ENCODE peak calls at places on chromosomes 1 and 21, in six cellular contexts. P, F, U, S, Y and J are unnamed samples.

GRCh38 chr1:206835186-206835585 is 30.2 kb upstream of the IL20 start:
- DNase-seq in P (no peak), F (no peak), U (no peak), S (no peak), Y (no peak), J (no peak)

GRCh38 chr1:186620951-186621350 is 59.3 kb downstream of the PTGS2 start:
- DNase-seq in P (peak), F (no peak), U (no peak), S (no peak), Y (no peak), J (no peak)

GRCh38 chr1:113282011-113282896 is 108.1 kb upstream of the MAGI3 start:
- DNase-seq in P (no peak), F (no peak), U (no peak), S (no peak), Y (no peak), J (no peak)

GRCh38 chr1:198443374-198444233 is 96.9 kb downstream of the ATP6V1G3 start:
- DNase-seq in P (peak), F (no peak), U (no peak), S (no peak), Y (no peak), J (no peak)

GRCh38 chr21:42277593-42277992 is 37.6 kb downstream of the TFF3 start:
- DNase-seq in P (no peak), F (no peak), U (no peak), S (no peak), Y (no peak), J (no peak)

GRCh38 chr1:27624467-27625233 is 10.3 kb downstream of the FGR start:
- DNase-seq in P (no peak), F (no peak), U (no peak), S (no peak), Y (no peak), J (no peak)

GRCh38 chr1:15100369-15101111 is 53.0 kb upstream of the TMEM51 start:
- DNase-seq in P (peak), F (peak), U (no peak), S (no peak), Y (peak), J (no peak)

GRCh38 chr1:179121159-179121938 is 39.5 kb downstream of the TOR3A start:
- DNase-seq in P (peak), F (peak), U (no peak), S (no peak), Y (peak), J (no peak)

GRCh38 chr1:235873045-235873444 is 6.3 kb upstream of the LYST start:
- DNase-seq in P (no peak), F (no peak), U (no peak), S (no peak), Y (no peak), J (no peak)

GRCh38 chr1:198564716-198565115 is 24.2 kb upstream of the ATP6V1G3 start:
- DNase-seq in P (no peak), F (no peak), U (no peak), S (no peak), Y (no peak), J (no peak)

GRCh38 chr1:9413143-9413876 is 120.6 kb downstream of the SPSB1 start:
- DNase-seq in P (peak), F (peak), U (no peak), S (peak), Y (no peak), J (no peak)

GRCh38 chr1:164560504-164560903 is 1.5 kb downstream of the PBX1 start:
- DNase-seq in P (no peak), F (no peak), U (no peak), S (no peak), Y (no peak), J (no peak)

GRCh38 chr1:181396171-181396670 is 87.1 kb upstream of the CACNA1E start:
- DNase-seq in P (no peak), F (no peak), U (no peak), S (no peak), Y (no peak), J (no peak)

GRCh38 chr21:26041441-26042180 is 129.0 kb downstream of the APP start:
- DNase-seq in P (peak), F (no peak), U (no peak), S (no peak), Y (no peak), J (no peak)

GRCh38 chr1:153358691-153358975 is 979 bp downstream of the S100A9 start:
- DNase-seq in P (no peak), F (no peak), U (peak), S (peak), Y (no peak), J (peak)

GRCh38 chr1:89672489-89673183 is 39.7 kb downstream of the LRRC8C start:
- DNase-seq in P (no peak), F (no peak), U (no peak), S (no peak), Y (no peak), J (no peak)

GRCh38 chr21:42542596-42542995 is 28.9 kb downstream of the SLC37A1 start:
- DNase-seq in P (no peak), F (no peak), U (no peak), S (no peak), Y (peak), J (no peak)

GRCh38 chr21:34642211-34643075 is 26.4 kb upstream of the CLIC6 start:
- DNase-seq in P (no peak), F (no peak), U (no peak), S (peak), Y (no peak), J (no peak)

GRCh38 chr1:24345334-24345733 is 26.2 kb downstream of the GRHL3 start:
- DNase-seq in P (no peak), F (no peak), U (no peak), S (no peak), Y (no peak), J (no peak)

GRCh38 chr1:76128096-76128495 is 53.5 kb downstream of the ST6GALNAC3 start:
- DNase-seq in P (no peak), F (no peak), U (no peak), S (no peak), Y (no peak), J (no peak)

GRCh38 chr1:209455666-209456065 is 127.8 kb upstream of the CAMK1G start:
- DNase-seq in P (no peak), F (no peak), U (no peak), S (no peak), Y (no peak), J (no peak)

GRCh38 chr1:15017105-15017504 is 136.4 kb upstream of the TMEM51 start:
- DNase-seq in P (no peak), F (no peak), U (no peak), S (no peak), Y (no peak), J (no peak)

GRCh38 chr1:228017356-228018124 is 10.7 kb downstream of the WNT3A start:
- DNase-seq in P (no peak), F (no peak), U (no peak), S (no peak), Y (no peak), J (no peak)

GRCh38 chr1:209302777-209303642 is 280.5 kb upstream of the CAMK1G start:
- DNase-seq in P (no peak), F (no peak), U (no peak), S (no peak), Y (no peak), J (no peak)

GRCh38 chr21:33378081-33378480 is 25.1 kb upstream of the IFNGR2 start:
- DNase-seq in P (no peak), F (no peak), U (no peak), S (no peak), Y (no peak), J (no peak)

GRCh38 chr1:150235436-150235851 is 468 bp downstream of the ANP32E start:
- DNase-seq in P (no peak), F (peak), U (no peak), S (no peak), Y (no peak), J (peak)

GRCh38 chr1:243819438-243819839 is 30.6 kb downstream of the AKT3 start:
- DNase-seq in P (no peak), F (no peak), U (no peak), S (no peak), Y (peak), J (no peak)

GRCh38 chr1:151347523-151348246 is 633 bp upstream of the RFX5 start:
- DNase-seq in P (no peak), F (no peak), U (no peak), S (no peak), Y (no peak), J (no peak)

GRCh38 chr1:212721388-212722247 is 22.0 kb upstream of the BATF3 start:
- DNase-seq in P (peak), F (peak), U (no peak), S (no peak), Y (no peak), J (no peak)

GRCh38 chr1:84550826-84551225 is 23.4 kb downstream of the CTBS start:
- DNase-seq in P (no peak), F (no peak), U (no peak), S (no peak), Y (no peak), J (no peak)

GRCh38 chr1:152473887-152474537 is 36.6 kb upstream of the LCE5A start:
- DNase-seq in P (no peak), F (no peak), U (no peak), S (no peak), Y (no peak), J (no peak)

GRCh38 chr1:2544093-2544874 is 11.9 kb upstream of the TNFRSF14 start:
- DNase-seq in P (no peak), F (no peak), U (no peak), S (no peak), Y (no peak), J (no peak)

GRCh38 chr1:232904566-232904965 is 45.8 kb upstream of the NTPCR start:
- DNase-seq in P (peak), F (no peak), U (no peak), S (no peak), Y (no peak), J (no peak)

GRCh38 chr1:26853156-26853555 is 9.8 kb upstream of the SFN start:
- DNase-seq in P (peak), F (peak), U (peak), S (no peak), Y (peak), J (peak)

GRCh38 chr1:225973158-225973557 is 26.0 kb downstream of the SDE2 start:
- DNase-seq in P (no peak), F (peak), U (peak), S (no peak), Y (no peak), J (no peak)

GRCh38 chr1:61323681-61324328 is 241.4 kb downstream of the NFIA start:
- DNase-seq in P (no peak), F (no peak), U (no peak), S (no peak), Y (no peak), J (no peak)

GRCh38 chr1:57889686-57890360 is 466.0 kb upstream of the DAB1 start:
- DNase-seq in P (peak), F (no peak), U (no peak), S (no peak), Y (no peak), J (no peak)

GRCh38 chr1:8443558-8444194 is 125.8 kb downstream of the SLC45A1 start:
- DNase-seq in P (no peak), F (no peak), U (no peak), S (no peak), Y (peak), J (no peak)

GRCh38 chr1:52834798-52835197 is 7.8 kb upstream of the ZYG11A start:
- DNase-seq in P (no peak), F (no peak), U (no peak), S (no peak), Y (no peak), J (no peak)

DNA sequence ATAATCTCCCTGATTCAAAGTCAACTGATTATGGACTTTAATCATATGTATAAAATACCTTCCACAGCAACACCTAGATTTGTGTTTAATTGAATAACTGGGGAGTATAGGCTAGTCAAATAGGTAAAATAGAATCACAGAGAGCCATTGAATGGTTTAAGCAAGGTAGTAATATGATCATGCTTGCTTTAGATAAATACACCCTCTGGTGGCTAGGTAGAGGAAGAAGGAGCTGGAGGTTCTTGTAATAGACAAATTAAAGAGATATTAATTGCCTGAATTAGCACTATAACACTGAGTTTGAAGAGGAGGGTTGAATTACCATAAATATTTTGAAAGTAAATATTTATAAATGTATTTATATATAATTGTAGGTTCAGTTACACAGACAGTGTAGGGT is 40.3 kb downstream of the DIRAS3 start:
- DNase-seq in P (no peak), F (peak), U (no peak), S (no peak), Y (no peak), J (no peak)
- TF ChIP-seq CTCF in P (peak), F (no peak), U (peak), S (no peak), Y (no peak), J (peak)

DNA sequence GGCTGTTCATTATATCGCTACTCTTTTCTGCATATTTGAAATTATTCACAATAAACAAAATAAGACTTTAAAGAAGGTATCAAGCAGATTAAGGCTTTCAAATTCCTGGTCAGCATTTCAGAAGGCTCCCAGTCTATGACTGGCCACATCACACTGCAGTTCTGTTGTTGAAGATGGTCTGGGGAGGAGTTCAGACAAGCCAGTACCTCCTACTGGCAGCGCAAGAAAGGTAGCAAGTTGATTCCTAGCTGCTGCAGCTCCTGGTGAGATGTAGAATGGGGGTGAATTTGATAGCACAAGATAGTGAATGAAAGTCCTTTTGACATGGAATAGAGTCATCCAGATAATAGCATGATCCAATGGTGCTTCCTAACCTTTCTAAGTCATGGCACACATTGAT is 88.2 kb upstream of the BEND5 start:
- DNase-seq in P (no peak), F (no peak), U (no peak), S (no peak), Y (no peak), J (no peak)
- TF ChIP-seq CTCF in P (no peak), F (no peak), U (no peak), S (no peak), Y (no peak), J (no peak)

DNA sequence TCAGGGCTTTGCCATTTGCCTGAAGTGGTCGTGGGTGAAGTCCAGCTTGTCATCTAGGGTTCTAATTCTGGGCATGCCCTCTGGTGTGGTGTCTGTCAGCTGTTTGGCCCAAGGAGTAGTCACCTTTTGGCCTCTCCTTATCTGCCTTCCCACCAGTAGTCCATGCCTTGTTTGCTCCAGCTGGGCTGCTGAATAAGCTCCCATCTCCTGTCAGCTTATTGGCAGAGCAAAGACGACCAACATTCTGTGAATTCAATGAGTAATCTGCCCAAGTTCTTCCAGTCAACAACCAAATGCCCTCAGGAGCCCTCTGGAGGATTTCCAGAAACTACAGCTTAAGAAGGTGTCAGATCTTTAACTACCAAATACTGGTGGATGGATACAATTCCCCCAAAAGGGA is 7.0 kb downstream of the BCAN start:
- DNase-seq in P (no peak), F (peak), U (no peak), S (no peak), Y (no peak), J (no peak)
- TF ChIP-seq CTCF in P (no peak), F (no peak), U (no peak), S (no peak), Y (no peak), J (no peak)

DNA sequence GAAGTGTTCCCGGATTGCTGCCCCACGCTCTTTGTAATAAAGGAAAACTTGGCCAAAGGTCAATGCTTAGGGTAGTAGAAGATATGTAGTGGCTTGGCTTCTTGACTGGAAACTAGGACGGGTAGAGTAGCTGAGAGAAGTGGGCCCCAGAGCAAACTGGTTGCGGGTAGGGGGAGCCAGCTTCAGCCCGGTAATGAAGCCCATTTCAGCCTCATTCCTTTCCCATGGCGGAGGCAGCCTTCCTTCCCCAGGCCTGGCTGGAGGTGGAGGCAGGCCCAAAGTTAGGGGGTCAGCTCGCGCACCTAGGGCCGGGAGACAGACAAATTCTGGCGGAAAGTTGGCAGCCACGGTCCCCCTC is 374 bp upstream of the NEXN start:
- DNase-seq in P (peak), F (peak), U (no peak), S (no peak), Y (no peak), J (no peak)
- TF ChIP-seq CTCF in P (no peak), F (no peak), U (no peak), S (no peak), Y (no peak), J (no peak)

DNA sequence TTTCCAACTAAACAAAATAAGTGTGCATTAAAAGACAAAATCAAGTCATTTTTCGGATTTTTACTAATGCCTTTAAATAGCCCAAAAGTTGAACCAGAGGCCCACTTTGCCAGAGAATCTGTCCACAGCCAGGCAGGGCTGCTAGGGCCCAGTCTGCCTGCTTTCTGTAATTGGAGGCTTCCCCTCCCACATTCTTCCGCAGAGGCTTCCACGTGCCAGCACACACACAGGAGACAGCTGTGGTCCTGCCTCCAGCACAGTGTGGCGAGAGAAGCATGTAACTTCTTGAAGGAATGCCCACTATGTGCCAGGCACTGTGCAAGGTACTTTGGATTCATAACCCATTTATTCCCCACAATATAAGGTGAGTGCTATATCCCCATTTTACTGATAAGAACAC is 11.3 kb upstream of the PDZK1IP1 start:
- DNase-seq in P (no peak), F (no peak), U (no peak), S (no peak), Y (no peak), J (no peak)
- TF ChIP-seq CTCF in P (no peak), F (no peak), U (no peak), S (no peak), Y (no peak), J (no peak)

DNA sequence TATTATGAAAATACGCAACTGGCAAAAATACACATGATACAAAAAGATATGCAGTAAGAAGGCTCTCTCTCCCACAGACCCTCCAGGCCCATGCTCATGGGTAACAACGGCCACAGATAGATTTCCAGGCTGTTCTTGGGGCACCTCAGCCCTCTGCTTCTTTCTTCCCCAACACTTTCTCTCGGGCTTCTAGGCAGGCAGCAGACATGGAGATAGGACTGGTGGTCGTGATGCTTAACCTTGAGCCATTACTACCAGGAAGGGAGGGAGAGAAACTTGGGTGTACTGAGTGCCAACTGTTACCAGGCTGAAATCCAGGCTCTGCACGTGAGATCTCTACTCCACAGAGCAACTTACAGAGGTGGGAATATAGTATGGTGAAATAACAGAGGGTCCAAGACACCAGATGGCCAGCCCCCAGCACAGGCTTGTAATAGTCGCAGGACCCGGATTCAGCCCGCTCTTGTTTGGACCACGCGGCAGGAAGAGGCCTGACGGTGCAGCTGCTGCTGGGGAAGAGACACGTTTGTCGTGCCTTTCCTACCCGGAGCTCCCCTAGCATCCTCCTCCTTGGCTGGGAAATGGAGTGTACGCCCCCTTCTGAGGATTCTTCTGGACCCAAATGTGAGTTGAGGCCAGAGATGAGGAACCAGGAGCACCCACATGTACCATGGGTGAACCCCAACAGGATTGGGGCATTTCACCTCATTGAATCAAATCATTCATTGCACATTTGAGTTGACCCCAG is 441.1 kb upstream of the VAMP3 start:
- DNase-seq in P (no peak), F (no peak), U (peak), S (peak), Y (no peak), J (peak)
- TF ChIP-seq CTCF in P (no peak), F (no peak), U (no peak), S (no peak), Y (no peak), J (no peak)

DNA sequence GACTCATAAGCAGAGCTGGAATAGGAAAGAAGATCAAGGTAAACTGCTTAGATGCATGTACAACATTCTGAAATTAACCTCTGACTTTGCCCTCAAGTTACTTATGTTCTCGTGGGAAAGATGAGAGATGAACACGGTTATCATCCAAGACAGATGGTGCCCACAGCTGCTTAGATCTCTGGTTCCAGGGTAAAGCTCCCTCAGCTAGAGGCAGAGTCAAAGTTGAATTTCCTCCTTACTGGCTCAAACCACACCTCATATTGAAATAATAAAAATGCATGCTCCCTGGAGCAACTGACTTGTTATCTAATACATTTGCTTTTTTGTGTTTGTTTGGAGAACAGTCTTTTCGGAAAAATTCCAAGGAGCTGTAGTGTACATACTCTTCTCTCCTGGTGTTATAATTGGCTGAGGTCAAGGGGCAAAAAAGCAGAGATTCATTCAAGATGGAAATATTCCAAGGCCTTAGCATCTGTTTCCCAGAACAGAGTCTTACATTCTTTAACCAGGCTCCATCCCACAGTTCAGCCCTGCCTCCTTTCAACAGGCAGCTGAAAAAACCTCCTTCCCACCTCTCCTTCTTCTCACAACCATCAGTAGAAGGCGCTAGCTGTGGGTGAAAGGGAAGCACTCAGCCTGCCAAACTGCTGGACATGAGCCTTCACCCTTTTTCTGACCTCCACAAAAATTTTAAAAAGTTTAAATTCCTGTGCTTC is 43.6 kb upstream of the FMO2 start:
- DNase-seq in P (peak), F (no peak), U (peak), S (no peak), Y (no peak), J (no peak)
- TF ChIP-seq CTCF in P (peak), F (no peak), U (peak), S (no peak), Y (no peak), J (no peak)

GRCh38 chr1:158506369-158506987 is 34.5 kb downstream of the OR10R2 start:
- DNase-seq in P (no peak), F (peak), U (no peak), S (no peak), Y (peak), J (no peak)
- TF ChIP-seq CTCF in P (peak), F (peak), U (peak), S (no peak), Y (peak), J (peak)